ENCODE peak calls at places on chromosomes 2 and 18, in seven cellular contexts. B is psoas muscle, C is ascending aorta, X is ovary, R is Peyer's patch, K is heart left ventricle, O is colonic mucosa. P is an unnamed sample. For H3K36me3, the result is how much of the 10 kb centered on the place peaks cover.

GRCh38 chr18:63410792-63411191 is 11.5 kb downstream of the VPS4B start:
- DNase-seq in R (no peak), C (no peak), K (no peak), X (no peak), B (no peak), O (peak), P (no peak)

GRCh38 chr18:77478619-77479018 is 229.0 kb downstream of the GALR1 start:
- DNase-seq in R (no peak), O (peak), X (no peak), B (no peak), K (peak), C (no peak), P (peak)

GRCh38 chr2:9311488-9311887 is 104.9 kb downstream of the ASAP2 start:
- DNase-seq in C (peak), K (peak), O (no peak), B (peak), X (no peak), R (no peak), P (peak)

GRCh38 chr18:78721281-78721949 is 258.2 kb upstream of the SALL3 start:
- DNase-seq in R (no peak), K (no peak), B (no peak), O (no peak), X (no peak), C (peak), P (no peak)

GRCh38 chr2:235793163-235793752 is 299.4 kb downstream of the AGAP1 start:
- DNase-seq in K (peak), B (no peak), C (no peak), X (no peak), R (no peak), O (no peak), P (no peak)

GRCh38 chr18:413263-413662 is 87.2 kb downstream of the COLEC12 start:
- DNase-seq in X (no peak), R (no peak), C (no peak), O (no peak), K (no peak), B (no peak), P (no peak)

GRCh38 chr2:162521871-162522655 is 178.1 kb downstream of the GCA start:
- DNase-seq in O (no peak), K (no peak), C (no peak), R (no peak), B (no peak), X (no peak), P (no peak)

GRCh38 chr2:118738524-118739308 is 108.7 kb downstream of the EN1 start:
- DNase-seq in R (no peak), X (peak), O (no peak), K (no peak), B (no peak), C (peak), P (no peak)

GRCh38 chr18:63206433-63207153 is 113.0 kb downstream of the BCL2 start:
- DNase-seq in B (no peak), K (no peak), X (no peak), R (no peak), O (no peak), C (no peak), P (no peak)

GRCh38 chr2:178650554-178650953 is 156.7 kb downstream of the TTN start:
- DNase-seq in O (no peak), K (no peak), X (no peak), B (no peak), C (no peak), R (no peak), P (no peak)

GRCh38 chr2:218458598-218458997 is 39.7 kb downstream of the VIL1 start:
- DNase-seq in R (no peak), K (no peak), B (no peak), X (no peak), C (no peak), O (no peak), P (no peak)
- H3K36me3 ChIP-seq in R (half or more), K (under half), B (under half), X (under half), C (under half), O (under half), P (under half)

GRCh38 chr2:61016392-61017002 is 1.0 kb upstream of the PEX13 start:
- DNase-seq in B (no peak), K (no peak), R (no peak), X (no peak), O (no peak), C (no peak), P (no peak)

GRCh38 chr2:61017003-61017555 is 441 bp upstream of the PEX13 start:
- DNase-seq in R (peak), C (peak), O (peak), K (peak), B (peak), X (peak), P (peak)

GRCh38 chr2:61014805-61015204 is 2.7 kb upstream of the PEX13 start:
- DNase-seq in X (no peak), O (no peak), B (no peak), R (no peak), K (no peak), C (no peak), P (no peak)

GRCh38 chr2:61017556-61018318 is at the start of the genes PEX13 and PUS10:
- DNase-seq in C (peak), O (peak), R (peak), X (peak), K (peak), B (peak), P (peak)

DNA sequence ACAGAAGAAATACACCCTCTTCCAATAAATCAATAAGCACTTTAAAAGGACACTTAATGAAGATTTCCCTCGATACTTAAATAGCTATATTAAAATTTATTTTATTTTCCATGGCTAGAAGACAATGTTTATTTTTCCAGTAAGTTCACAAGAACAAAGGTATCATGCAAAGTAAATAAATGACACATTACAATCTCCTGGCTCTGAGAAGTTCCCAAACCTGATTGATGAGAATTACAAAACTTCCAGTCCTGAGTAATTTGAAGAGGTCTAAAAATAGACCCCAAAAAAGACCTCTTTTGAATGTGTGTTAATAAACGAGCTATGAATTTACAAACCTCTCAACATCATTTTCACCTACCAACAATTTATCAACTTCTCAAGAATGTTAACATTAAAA is 1.5 kb upstream of the PEX13 start:
- DNase-seq in K (no peak), B (no peak), R (no peak), C (no peak), O (no peak), X (no peak), P (peak)
- H3K4me3 ChIP-seq in K (peak), B (peak), R (peak), C (peak), O (peak), X (no peak), P (no peak)

DNA sequence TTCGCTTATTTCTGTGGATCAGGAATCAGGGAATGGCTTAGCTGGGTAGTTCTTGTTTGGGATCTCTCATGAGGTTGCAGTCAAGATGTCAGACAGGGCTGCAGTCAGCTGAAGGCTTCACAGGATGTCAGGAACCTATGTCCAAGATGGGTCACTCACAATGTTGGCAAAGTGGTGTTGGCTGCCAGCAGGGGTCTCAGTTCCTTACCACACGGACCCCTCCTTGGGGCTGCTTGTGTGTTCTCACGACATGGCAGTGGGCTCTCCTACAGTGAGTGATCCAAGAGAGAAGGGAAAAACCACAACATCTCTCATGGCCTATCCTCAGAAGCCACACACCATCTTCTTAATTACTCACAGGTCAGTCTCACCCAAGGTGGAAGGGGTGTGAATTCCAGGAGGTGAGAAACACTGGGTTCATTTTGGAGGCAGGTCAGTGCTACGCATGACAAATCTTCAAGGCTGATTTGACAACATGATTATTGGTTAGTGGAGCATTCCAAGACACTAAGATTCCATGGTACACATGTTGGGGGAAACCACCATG is 1.3 kb upstream of the ANTXR1 start:
- DNase-seq in B (no peak), K (no peak), X (no peak), C (no peak), O (no peak), R (no peak), P (no peak)
- TF ChIP-seq CTCF in B (no peak), K (no peak), X (no peak), C (no peak), O (no peak), R (no peak), P (no peak)

DNA sequence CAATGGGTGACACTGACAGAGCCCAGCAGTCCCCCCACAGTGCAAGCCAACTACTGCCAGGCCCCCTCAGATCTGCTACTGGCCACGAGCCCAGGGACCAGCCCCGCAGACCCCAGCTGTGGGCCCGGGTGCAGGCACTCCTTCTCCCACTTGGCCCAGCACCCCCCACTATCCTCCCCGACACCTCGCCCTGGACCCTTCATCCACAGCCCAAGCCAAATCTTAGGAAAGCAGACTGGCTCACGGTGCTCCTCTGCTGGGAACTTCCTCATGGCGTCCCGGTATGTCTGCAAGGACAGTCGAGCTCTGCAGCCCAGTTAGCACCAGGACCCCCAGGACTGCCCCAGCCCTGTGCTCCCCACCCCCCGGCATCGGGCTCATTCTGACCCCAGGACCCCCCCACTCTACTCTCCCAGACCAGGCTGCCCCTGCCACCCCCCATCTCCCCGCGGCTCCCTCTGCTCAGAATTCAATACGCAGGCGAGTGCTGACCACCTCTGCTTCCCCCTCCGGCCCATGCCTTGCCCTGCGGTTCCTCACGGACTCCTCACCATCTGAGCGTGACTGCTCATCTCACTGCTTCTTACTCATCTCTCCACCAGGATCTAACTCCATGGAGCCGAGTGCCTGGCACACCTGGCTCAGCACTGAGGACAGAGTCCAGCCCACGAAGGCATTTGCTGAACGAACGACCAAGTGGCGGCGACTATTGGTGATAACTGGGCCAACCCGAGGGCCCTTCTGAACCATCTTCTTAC is 85.7 kb downstream of the PXDN start:
- DNase-seq in K (no peak), C (peak), O (no peak), B (peak), X (no peak), R (peak), P (no peak)
- H3K36me3 ChIP-seq in K (under half), C (under half), O (under half), B (under half), X (under half), R (under half), P (under half)

DNA sequence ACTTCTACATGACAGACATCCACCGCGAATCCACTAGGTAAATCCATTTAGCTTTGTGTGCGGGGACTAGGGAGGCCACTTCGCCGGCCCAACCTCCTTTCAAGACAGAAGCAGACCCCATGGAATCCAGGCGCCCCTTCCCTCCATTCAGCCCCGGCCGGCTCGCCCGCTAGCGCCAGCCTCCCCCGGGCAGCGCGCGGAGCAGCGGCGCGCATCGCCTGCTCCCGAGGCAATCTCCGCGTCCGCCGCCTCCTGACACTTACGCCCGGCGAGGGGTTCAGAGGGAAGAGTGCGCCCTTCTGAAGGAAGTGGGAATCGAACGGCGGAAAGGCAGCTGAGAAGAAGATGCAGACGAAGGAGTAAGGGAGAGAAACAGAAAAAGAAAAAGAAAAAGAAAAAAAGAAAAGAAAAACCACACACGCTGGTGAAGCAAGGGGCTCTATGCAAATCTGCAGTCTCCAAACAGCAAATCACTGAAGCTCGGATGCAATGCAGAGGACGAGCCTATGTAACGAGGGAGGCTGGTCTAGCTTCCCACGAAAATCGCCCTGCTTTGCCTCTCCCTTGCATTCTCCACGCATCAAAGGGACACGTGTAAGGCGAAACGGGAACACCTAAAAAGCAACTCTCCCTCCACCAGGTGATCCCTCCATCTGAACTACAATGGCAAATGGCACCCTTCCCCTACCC is 684.4 kb downstream of the NRXN1 start:
- DNase-seq in C (no peak), X (no peak), K (no peak), O (no peak), R (no peak), B (no peak), P (no peak)
- H3K4me3 ChIP-seq in C (peak), X (no peak), K (peak), O (no peak), R (no peak), B (no peak), P (no peak)

DNA sequence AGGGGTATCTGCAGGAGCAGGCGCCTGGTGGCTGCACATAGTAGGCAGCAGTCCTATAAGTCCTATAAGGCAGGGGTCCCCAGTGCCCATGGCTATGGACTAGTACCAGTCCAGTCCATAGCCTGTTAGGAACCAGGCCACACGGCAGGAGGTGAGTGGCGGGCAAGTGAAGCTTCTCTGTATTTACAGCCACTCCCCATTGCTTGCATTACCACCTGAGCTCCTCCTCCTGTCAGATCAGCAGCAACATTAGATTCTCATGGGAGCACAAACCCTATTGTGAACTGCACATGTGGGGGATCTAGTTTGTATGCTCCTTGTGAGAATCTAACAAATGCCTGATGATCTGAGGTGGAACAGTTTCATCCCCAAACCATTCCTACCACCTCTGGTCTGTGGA is 33.1 kb downstream of the STK25 start:
- DNase-seq in B (no peak), C (no peak), O (no peak), X (no peak), R (no peak), K (no peak), P (no peak)
- TF ChIP-seq CTCF in B (no peak), C (no peak), O (no peak), X (no peak), R (no peak), K (no peak), P (no peak)